ENCODE peak calls at places on chromosomes 13 and 19, in nine cellular contexts. Z, H, I, N, M, V, F, T and X are unnamed samples.

GRCh38 chr19:35786299-35787160 is 11.2 kb downstream of the ARHGAP33 start:
- DNase-seq in Z (no peak), H (no peak), I (no peak), N (no peak), M (no peak), V (no peak), F (no peak), T (no peak), X (no peak)

GRCh38 chr13:21595546-21595822 is 8.5 kb downstream of the MICU2 start:
- DNase-seq in Z (no peak), H (no peak), I (no peak), N (no peak), M (no peak), V (no peak), F (no peak), T (no peak), X (no peak)

GRCh38 chr13:25301347-25302113 is at the start of gene NUP58:
- DNase-seq in Z (peak), H (peak), I (peak), N (peak), M (peak), V (peak), F (peak), T (peak), X (peak)

GRCh38 chr19:47494211-47494547 is 10.2 kb upstream of the KPTN start:
- DNase-seq in Z (no peak), H (no peak), I (no peak), N (no peak), M (no peak), V (no peak), F (no peak), T (no peak), X (no peak)

GRCh38 chr13:30705672-30706071 is 29.7 kb upstream of the ALOX5AP start:
- DNase-seq in Z (no peak), H (no peak), I (no peak), N (no peak), M (no peak), V (no peak), F (no peak), T (no peak), X (no peak)

GRCh38 chr19:39425744-39426143 is 10.0 kb downstream of the RPS16 start:
- DNase-seq in Z (no peak), H (no peak), I (no peak), N (no peak), M (no peak), V (no peak), F (no peak), T (no peak), X (no peak)

GRCh38 chr13:42066542-42066941 is 18.1 kb downstream of the DGKH start:
- DNase-seq in Z (no peak), H (no peak), I (peak), N (no peak), M (no peak), V (no peak), F (peak), T (no peak), X (no peak)

GRCh38 chr13:44932171-44932849 is 57.0 kb downstream of the NUFIP1 start:
- DNase-seq in Z (no peak), H (no peak), I (peak), N (no peak), M (no peak), V (no peak), F (peak), T (no peak), X (no peak)